ENCODE peak calls at places on chromosomes 3 and 15, in five cellular contexts. X is A549, E is K562, J is HepG2, G is IMR-90. L is an unnamed sample.

GRCh38 chr3:77672016-77672415 is 632.1 kb downstream of the ROBO2 start:
- DNase-seq in X (no peak), E (no peak), J (no peak), G (no peak), L (no peak)

GRCh38 chr3:65595222-65595996 is 443.3 kb downstream of the MAGI1 start:
- DNase-seq in X (no peak), E (peak; percentile 22), J (no peak), G (no peak), L (no peak)

GRCh38 chr15:68542348-68542747 is 36.4 kb upstream of the CORO2B start:
- DNase-seq in X (no peak), E (no peak), J (no peak), G (no peak), L (no peak)

GRCh38 chr15:71651750-71652186 is 158.6 kb upstream of the NR2E3 start:
- DNase-seq in X (peak; percentile 51), E (no peak), J (peak; percentile 57), G (peak; percentile 86), L (peak; percentile 53)

GRCh38 chr3:176919836-176920760 is 277.2 kb downstream of the TBL1XR1 start:
- DNase-seq in X (no peak), E (no peak), J (peak; percentile 18), G (peak; percentile 94), L (no peak)

GRCh38 chr15:52551762-52552161 is 17.1 kb downstream of the ARPP19 start:
- DNase-seq in X (no peak), E (no peak), J (no peak), G (no peak), L (no peak)

GRCh38 chr15:25849431-25849921 is 13.7 kb downstream of the ATP10A start:
- DNase-seq in X (no peak), E (no peak), J (no peak), G (peak; percentile 83), L (no peak)

GRCh38 chr15:68210821-68211655 is 5.9 kb upstream of the CALML4 start:
- DNase-seq in X (peak; percentile 72), E (peak; percentile 68), J (no peak), G (peak; percentile 42), L (peak; percentile 96)

GRCh38 chr3:187274977-187275338 is 16.6 kb downstream of the MASP1 start:
- DNase-seq in X (no peak), E (no peak), J (no peak), G (no peak), L (peak; percentile 59)

GRCh38 chr3:177147790-177148189 is 49.5 kb downstream of the TBL1XR1 start:
- DNase-seq in X (no peak), E (peak; percentile 46), J (no peak), G (no peak), L (no peak)

GRCh38 chr3:25457642-25458419 is 29.8 kb downstream of the RARB start:
- DNase-seq in X (no peak), E (no peak), J (no peak), G (peak; percentile 24), L (no peak)

GRCh38 chr15:90001062-90001682 is at the start of gene ZNF710:
- DNase-seq in X (peak; percentile 77), E (peak; percentile 85), J (no peak), G (peak; percentile 66), L (peak; percentile 74)

GRCh38 chr3:186963636-186964035 is 33.3 kb downstream of the ST6GAL1 start:
- DNase-seq in X (no peak), E (no peak), J (no peak), G (no peak), L (no peak)

GRCh38 chr3:122926322-122926721 is 101.2 kb downstream of the SEMA5B start:
- DNase-seq in X (no peak), E (no peak), J (no peak), G (no peak), L (no peak)

GRCh38 chr15:43187544-43188155 is 2.4 kb downstream of the CCNDBP1 start:
- DNase-seq in X (peak; percentile 41), E (peak; percentile 36), J (peak; percentile 53), G (peak; percentile 80), L (no peak)

GRCh38 chr15:39580630-39581500 is at the start of gene THBS1:
- DNase-seq in X (peak; percentile 57), E (peak; percentile 59), J (peak; percentile 81), G (peak; percentile 95), L (peak; percentile 88)

GRCh38 chr3:197340521-197340871 is 42.1 kb upstream of the DLG1 start:
- DNase-seq in X (no peak), E (no peak), J (no peak), G (no peak), L (no peak)

GRCh38 chr3:17799312-17799711 is 56.9 kb upstream of the TBC1D5 start:
- DNase-seq in X (no peak), E (no peak), J (no peak), G (no peak), L (no peak)
- TF ChIP-seq MAFK in X (no peak), E (no peak), J (no peak), G (no peak), L (no peak)

GRCh38 chr15:35737521-35737920 is 191.6 kb upstream of the DPH6 start:
- DNase-seq in X (no peak), E (no peak), J (no peak), G (peak; percentile 33), L (no peak)

GRCh38 chr15:35736150-35736549 is 190.2 kb upstream of the DPH6 start:
- DNase-seq in X (no peak), E (no peak), J (peak; percentile 5), G (peak; percentile 57), L (no peak)

GRCh38 chr15:35741395-35741794 is 195.4 kb upstream of the DPH6 start:
- DNase-seq in X (no peak), E (no peak), J (no peak), G (no peak), L (no peak)

GRCh38 chr15:35740761-35741160 is 194.8 kb upstream of the DPH6 start:
- DNase-seq in X (no peak), E (no peak), J (no peak), G (peak; percentile 89), L (no peak)

DNA sequence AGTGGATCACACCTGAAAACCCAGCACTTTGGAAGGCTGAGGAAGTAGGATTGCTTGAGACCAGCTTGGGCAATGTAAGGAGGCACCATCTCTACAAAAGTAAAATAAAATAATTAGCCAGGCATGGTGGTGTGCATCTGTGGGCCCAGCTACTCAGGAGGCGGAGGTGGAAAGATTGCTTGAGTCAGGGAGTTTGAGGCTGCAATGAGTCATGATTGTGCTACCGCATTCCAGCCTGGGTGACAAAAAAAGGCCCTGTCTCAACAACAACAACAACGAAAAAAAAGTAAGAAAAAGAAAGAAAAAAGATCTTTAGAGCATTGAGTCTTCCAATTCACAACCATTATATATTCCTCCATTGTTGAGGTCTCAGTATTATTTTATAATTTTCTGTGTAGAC is 192.4 kb upstream of the DPH6 start:
- DNase-seq in X (no peak), E (no peak), J (no peak), G (peak; percentile 20), L (no peak)
- TF ChIP-seq MAFK in X (no peak), E (peak; percentile 19), J (no peak), G (no peak), L (no peak)

DNA sequence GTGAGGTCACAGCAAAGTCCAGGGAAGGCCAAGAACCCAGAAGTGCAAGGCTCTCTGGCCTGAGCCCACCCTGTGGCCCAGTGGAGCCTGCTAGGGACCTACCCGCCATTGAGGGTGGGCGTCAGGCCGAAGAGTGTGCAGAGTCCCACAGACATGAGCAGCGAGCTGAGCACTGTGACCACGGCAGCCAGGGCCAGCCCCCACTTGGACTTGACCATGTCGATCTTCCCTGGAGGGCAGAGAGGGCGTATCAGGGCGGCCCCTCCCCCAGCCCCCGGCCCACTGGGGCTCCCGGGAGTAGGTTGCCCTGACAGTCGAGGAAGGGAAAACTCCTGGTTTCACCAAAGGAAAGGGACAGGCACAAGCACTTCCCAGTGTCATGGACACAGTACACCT is 44.6 kb downstream of the PTPN23 start:
- DNase-seq in X (no peak), E (no peak), J (no peak), G (no peak), L (no peak)
- TF ChIP-seq MAFK in X (no peak), E (no peak), J (no peak), G (no peak), L (no peak)

GRCh38 chr3:39962566-39962965 is 153.2 kb downstream of the MYRIP start:
- DNase-seq in X (no peak), E (no peak), J (no peak), G (no peak), L (no peak)

GRCh38 chr3:39965461-39965860 is 156.1 kb downstream of the MYRIP start:
- DNase-seq in X (no peak), E (no peak), J (no peak), G (no peak), L (no peak)

GRCh38 chr3:39965997-39966396 is 156.6 kb downstream of the MYRIP start:
- DNase-seq in X (no peak), E (no peak), J (no peak), G (no peak), L (no peak)

GRCh38 chr3:39960515-39961403 is 151.3 kb downstream of the MYRIP start:
- DNase-seq in X (no peak), E (no peak), J (no peak), G (no peak), L (no peak)

GRCh38 chr3:39961404-39961693 is 151.9 kb downstream of the MYRIP start:
- DNase-seq in X (no peak), E (no peak), J (no peak), G (no peak), L (no peak)
- TF ChIP-seq MAFK in X (no peak), E (no peak), J (no peak), G (no peak), L (no peak)

GRCh38 chr15:42036112-42036905 is 15.5 kb upstream of the PLA2G4E start:
- DNase-seq in X (no peak), E (no peak), J (no peak), G (no peak), L (no peak)
- TF ChIP-seq MAFK in X (no peak), E (no peak), J (no peak), G (no peak), L (no peak)

DNA sequence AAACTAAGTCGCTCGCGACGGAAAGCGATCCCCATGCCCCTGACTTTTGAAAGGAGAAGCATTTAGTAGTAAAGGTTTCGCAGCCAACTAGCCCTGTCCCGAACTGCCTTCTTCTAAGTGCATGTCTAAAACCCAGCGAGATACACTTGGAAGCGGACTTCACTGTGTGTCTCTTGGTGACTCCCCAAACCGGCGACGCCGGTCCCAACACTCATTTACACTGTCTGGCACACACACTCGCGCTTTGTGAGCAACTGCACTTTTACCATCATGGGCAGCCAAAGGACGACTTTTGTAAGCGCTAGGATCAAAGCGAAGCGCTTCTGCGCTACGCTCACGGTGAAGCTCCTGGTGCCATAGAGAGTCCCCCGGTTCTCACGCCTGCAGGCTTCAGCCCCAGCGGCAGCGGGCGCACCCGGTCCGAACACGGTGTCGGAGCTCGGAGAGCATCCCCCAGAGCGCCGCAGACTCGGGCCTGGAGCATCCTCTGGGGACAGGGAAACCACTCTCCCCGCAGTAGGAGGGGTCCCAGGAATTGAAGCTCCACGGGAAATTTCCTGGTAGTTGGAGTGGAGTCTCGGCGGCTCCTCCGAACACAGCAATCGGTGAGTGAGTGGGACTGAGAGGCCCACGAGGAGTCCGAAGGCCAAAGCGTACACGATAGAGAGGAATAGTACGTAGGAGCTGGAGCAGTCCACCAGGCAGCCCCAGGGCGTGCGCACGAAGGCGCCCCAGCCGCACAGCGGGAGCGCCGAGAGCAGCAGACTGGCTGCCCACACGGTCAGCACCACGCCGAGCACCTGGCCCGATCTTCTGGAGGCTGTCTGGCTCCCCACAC is 1.4 kb downstream of the GPR149 start:
- DNase-seq in X (no peak), E (no peak), J (no peak), G (no peak), L (peak; percentile 60)
- TF ChIP-seq MAFK in X (no peak), E (no peak), J (no peak), G (no peak), L (no peak)

L was measured in H1.